ENCODE peak calls at places on chromosomes 2 and 18, in nine cellular contexts. One of them, this sample, is unnamed. For H3K4me1, the result is how much of the 10 kb centered on the place peaks cover.

GRCh38 chr2:239165206-239165831 is 235.5 kb downstream of the HDAC4 start:
- DNase-seq in CD8-positive, alpha-beta memory T cell: no peak
- DNase-seq in thyroid gland: no peak
- DNase-seq in hepatocyte: no peak
- DNase-seq in transverse colon: no peak
- DNase-seq in CD4-positive, CD25-positive, alpha-beta regulatory T cell: no peak
- DNase-seq in colonic mucosa: no peak
- DNase-seq in OCI-LY7: no peak
- DNase-seq in GM23248: no peak
- DNase-seq in this sample: peak

GRCh38 chr2:71313016-71313766 is 18.4 kb upstream of the ZNF638 start:
- DNase-seq in GM23248: peak
- DNase-seq in colonic mucosa: no peak
- DNase-seq in CD8-positive, alpha-beta memory T cell: no peak
- DNase-seq in thyroid gland: no peak
- DNase-seq in OCI-LY7: no peak
- DNase-seq in transverse colon: no peak
- DNase-seq in hepatocyte: no peak
- DNase-seq in CD4-positive, CD25-positive, alpha-beta regulatory T cell: no peak
- DNase-seq in this sample: no peak

GRCh38 chr2:145141981-145142380 is 622.1 kb upstream of the ZEB2 start:
- DNase-seq in CD8-positive, alpha-beta memory T cell: no peak
- DNase-seq in OCI-LY7: no peak
- DNase-seq in thyroid gland: no peak
- DNase-seq in hepatocyte: no peak
- DNase-seq in transverse colon: no peak
- DNase-seq in CD4-positive, CD25-positive, alpha-beta regulatory T cell: no peak
- DNase-seq in GM23248: no peak
- DNase-seq in colonic mucosa: no peak
- DNase-seq in this sample: no peak

GRCh38 chr2:148658807-148659722 is 14.5 kb downstream of the EPC2 start:
- DNase-seq in thyroid gland: no peak
- DNase-seq in CD8-positive, alpha-beta memory T cell: peak
- DNase-seq in hepatocyte: no peak
- DNase-seq in colonic mucosa: no peak
- DNase-seq in CD4-positive, CD25-positive, alpha-beta regulatory T cell: no peak
- DNase-seq in GM23248: peak
- DNase-seq in OCI-LY7: no peak
- DNase-seq in transverse colon: no peak
- DNase-seq in this sample: no peak

GRCh38 chr18:70998490-70998889 is 709.6 kb downstream of the SOCS6 start:
- DNase-seq in hepatocyte: no peak
- DNase-seq in transverse colon: no peak
- DNase-seq in GM23248: no peak
- DNase-seq in colonic mucosa: no peak
- DNase-seq in CD8-positive, alpha-beta memory T cell: no peak
- DNase-seq in CD4-positive, CD25-positive, alpha-beta regulatory T cell: no peak
- DNase-seq in OCI-LY7: no peak
- DNase-seq in thyroid gland: no peak
- DNase-seq in this sample: no peak

GRCh38 chr2:78532762-78533399 is 492.6 kb upstream of the REG3G start:
- DNase-seq in GM23248: no peak
- DNase-seq in thyroid gland: no peak
- DNase-seq in hepatocyte: no peak
- DNase-seq in CD8-positive, alpha-beta memory T cell: no peak
- DNase-seq in transverse colon: no peak
- DNase-seq in CD4-positive, CD25-positive, alpha-beta regulatory T cell: no peak
- DNase-seq in OCI-LY7: no peak
- DNase-seq in colonic mucosa: no peak
- DNase-seq in this sample: no peak

GRCh38 chr2:64857581-64858471 is 131.4 kb upstream of the SLC1A4 start:
- DNase-seq in CD8-positive, alpha-beta memory T cell: no peak
- DNase-seq in colonic mucosa: peak
- DNase-seq in OCI-LY7: no peak
- DNase-seq in thyroid gland: peak
- DNase-seq in transverse colon: no peak
- DNase-seq in GM23248: peak
- DNase-seq in CD4-positive, CD25-positive, alpha-beta regulatory T cell: no peak
- DNase-seq in hepatocyte: peak
- DNase-seq in this sample: peak

GRCh38 chr2:46431481-46432235 is 47.7 kb upstream of the TMEM247 start:
- DNase-seq in CD8-positive, alpha-beta memory T cell: no peak
- DNase-seq in GM23248: peak
- DNase-seq in hepatocyte: no peak
- DNase-seq in thyroid gland: no peak
- DNase-seq in OCI-LY7: no peak
- DNase-seq in colonic mucosa: no peak
- DNase-seq in transverse colon: no peak
- DNase-seq in CD4-positive, CD25-positive, alpha-beta regulatory T cell: no peak
- DNase-seq in this sample: no peak

GRCh38 chr2:72859831-72860262 is 27.4 kb upstream of the SPR start:
- DNase-seq in thyroid gland: peak
- DNase-seq in transverse colon: peak
- DNase-seq in GM23248: peak
- DNase-seq in CD4-positive, CD25-positive, alpha-beta regulatory T cell: peak
- DNase-seq in CD8-positive, alpha-beta memory T cell: peak
- DNase-seq in OCI-LY7: peak
- DNase-seq in hepatocyte: peak
- DNase-seq in colonic mucosa: peak
- DNase-seq in this sample: peak

GRCh38 chr2:121530210-121530562 is 494 bp upstream of the RNU4ATAC start:
- DNase-seq in GM23248: peak
- DNase-seq in OCI-LY7: no peak
- DNase-seq in colonic mucosa: no peak
- DNase-seq in hepatocyte: peak
- DNase-seq in thyroid gland: peak
- DNase-seq in CD4-positive, CD25-positive, alpha-beta regulatory T cell: no peak
- DNase-seq in transverse colon: peak
- DNase-seq in CD8-positive, alpha-beta memory T cell: no peak
- DNase-seq in this sample: peak

GRCh38 chr2:213664817-213665216 is 380.6 kb downstream of the SPAG16 start:
- DNase-seq in transverse colon: no peak
- DNase-seq in CD4-positive, CD25-positive, alpha-beta regulatory T cell: no peak
- DNase-seq in OCI-LY7: no peak
- DNase-seq in CD8-positive, alpha-beta memory T cell: no peak
- DNase-seq in GM23248: no peak
- DNase-seq in colonic mucosa: no peak
- DNase-seq in hepatocyte: no peak
- DNase-seq in thyroid gland: no peak
- DNase-seq in this sample: no peak

GRCh38 chr2:174615951-174616436 is 18.4 kb upstream of the WIPF1 start:
- DNase-seq in colonic mucosa: no peak
- DNase-seq in hepatocyte: no peak
- DNase-seq in OCI-LY7: no peak
- DNase-seq in CD4-positive, CD25-positive, alpha-beta regulatory T cell: no peak
- DNase-seq in CD8-positive, alpha-beta memory T cell: no peak
- DNase-seq in thyroid gland: no peak
- DNase-seq in GM23248: peak
- DNase-seq in transverse colon: no peak
- DNase-seq in this sample: no peak

GRCh38 chr2:241802806-241803318 is 6.1 kb upstream of the NEU4 start:
- DNase-seq in transverse colon: no peak
- DNase-seq in CD8-positive, alpha-beta memory T cell: no peak
- DNase-seq in thyroid gland: no peak
- DNase-seq in OCI-LY7: no peak
- DNase-seq in CD4-positive, CD25-positive, alpha-beta regulatory T cell: no peak
- DNase-seq in hepatocyte: no peak
- DNase-seq in colonic mucosa: peak
- DNase-seq in GM23248: no peak
- DNase-seq in this sample: peak

GRCh38 chr18:73613706-73614340 is 533.8 kb downstream of the FBXO15 start:
- DNase-seq in OCI-LY7: no peak
- DNase-seq in CD8-positive, alpha-beta memory T cell: no peak
- DNase-seq in colonic mucosa: no peak
- DNase-seq in CD4-positive, CD25-positive, alpha-beta regulatory T cell: no peak
- DNase-seq in transverse colon: no peak
- DNase-seq in GM23248: peak
- DNase-seq in thyroid gland: no peak
- DNase-seq in hepatocyte: no peak
- DNase-seq in this sample: no peak

GRCh38 chr2:151357359-151357758 is at the start of gene TNFAIP6:
- DNase-seq in GM23248: peak
- DNase-seq in thyroid gland: no peak
- DNase-seq in OCI-LY7: no peak
- DNase-seq in transverse colon: no peak
- DNase-seq in colonic mucosa: no peak
- DNase-seq in hepatocyte: peak
- DNase-seq in CD4-positive, CD25-positive, alpha-beta regulatory T cell: no peak
- DNase-seq in CD8-positive, alpha-beta memory T cell: no peak
- DNase-seq in this sample: no peak

GRCh38 chr2:64837116-64837704 is 152.0 kb upstream of the SLC1A4 start:
- DNase-seq in OCI-LY7: no peak
- DNase-seq in GM23248: peak
- DNase-seq in CD4-positive, CD25-positive, alpha-beta regulatory T cell: no peak
- DNase-seq in thyroid gland: no peak
- DNase-seq in CD8-positive, alpha-beta memory T cell: no peak
- DNase-seq in transverse colon: no peak
- DNase-seq in hepatocyte: no peak
- DNase-seq in colonic mucosa: no peak
- DNase-seq in this sample: no peak

GRCh38 chr2:190466819-190467444 is 58.8 kb downstream of the MFSD6 start:
- DNase-seq in colonic mucosa: no peak
- DNase-seq in hepatocyte: no peak
- DNase-seq in CD4-positive, CD25-positive, alpha-beta regulatory T cell: no peak
- DNase-seq in GM23248: peak
- DNase-seq in OCI-LY7: no peak
- DNase-seq in CD8-positive, alpha-beta memory T cell: no peak
- DNase-seq in transverse colon: no peak
- DNase-seq in thyroid gland: no peak
- DNase-seq in this sample: no peak

GRCh38 chr2:95061601-95062183 is 36.2 kb downstream of the MAL start:
- DNase-seq in GM23248: no peak
- DNase-seq in colonic mucosa: no peak
- DNase-seq in OCI-LY7: no peak
- DNase-seq in CD8-positive, alpha-beta memory T cell: no peak
- DNase-seq in hepatocyte: no peak
- DNase-seq in CD4-positive, CD25-positive, alpha-beta regulatory T cell: no peak
- DNase-seq in thyroid gland: no peak
- DNase-seq in transverse colon: no peak
- DNase-seq in this sample: no peak

GRCh38 chr2:40412456-40412855 is 39.4 kb downstream of the SLC8A1 start:
- DNase-seq in OCI-LY7: no peak
- DNase-seq in CD8-positive, alpha-beta memory T cell: no peak
- DNase-seq in colonic mucosa: no peak
- DNase-seq in GM23248: peak
- DNase-seq in CD4-positive, CD25-positive, alpha-beta regulatory T cell: no peak
- DNase-seq in thyroid gland: no peak
- DNase-seq in hepatocyte: no peak
- DNase-seq in transverse colon: no peak
- DNase-seq in this sample: no peak

GRCh38 chr18:47448956-47449355 is 197.5 kb upstream of the SKOR2 start:
- DNase-seq in CD4-positive, CD25-positive, alpha-beta regulatory T cell: no peak
- DNase-seq in CD8-positive, alpha-beta memory T cell: no peak
- DNase-seq in thyroid gland: no peak
- DNase-seq in GM23248: no peak
- DNase-seq in transverse colon: no peak
- DNase-seq in colonic mucosa: no peak
- DNase-seq in OCI-LY7: no peak
- DNase-seq in hepatocyte: no peak
- DNase-seq in this sample: no peak

GRCh38 chr18:62744076-62744705 is 28.9 kb downstream of the PHLPP1 start:
- DNase-seq in thyroid gland: peak
- DNase-seq in hepatocyte: no peak
- DNase-seq in OCI-LY7: peak
- DNase-seq in colonic mucosa: no peak
- DNase-seq in CD4-positive, CD25-positive, alpha-beta regulatory T cell: no peak
- DNase-seq in GM23248: peak
- DNase-seq in transverse colon: no peak
- DNase-seq in CD8-positive, alpha-beta memory T cell: no peak
- DNase-seq in this sample: no peak

GRCh38 chr18:77072566-77072965 is 60.0 kb downstream of the MBP start:
- DNase-seq in colonic mucosa: no peak
- DNase-seq in CD8-positive, alpha-beta memory T cell: no peak
- DNase-seq in transverse colon: no peak
- DNase-seq in thyroid gland: no peak
- DNase-seq in OCI-LY7: no peak
- DNase-seq in hepatocyte: no peak
- DNase-seq in CD4-positive, CD25-positive, alpha-beta regulatory T cell: no peak
- DNase-seq in GM23248: no peak
- DNase-seq in this sample: no peak

GRCh38 chr2:10043256-10043905 is at the start of gene KLF11:
- DNase-seq in hepatocyte: peak
- DNase-seq in colonic mucosa: peak
- DNase-seq in OCI-LY7: peak
- DNase-seq in CD8-positive, alpha-beta memory T cell: peak
- DNase-seq in thyroid gland: peak
- DNase-seq in CD4-positive, CD25-positive, alpha-beta regulatory T cell: peak
- DNase-seq in GM23248: peak
- DNase-seq in transverse colon: peak
- DNase-seq in this sample: peak
- H3K4me1 ChIP-seq in hepatocyte: under half
- H3K4me1 ChIP-seq in colonic mucosa: under half
- H3K4me1 ChIP-seq in OCI-LY7: under half
- H3K4me1 ChIP-seq in CD8-positive, alpha-beta memory T cell: under half
- H3K4me1 ChIP-seq in thyroid gland: under half
- H3K4me1 ChIP-seq in CD4-positive, CD25-positive, alpha-beta regulatory T cell: under half
- H3K4me1 ChIP-seq in GM23248: under half
- H3K4me1 ChIP-seq in transverse colon: half or more
- H3K4me1 ChIP-seq in this sample: under half

DNA sequence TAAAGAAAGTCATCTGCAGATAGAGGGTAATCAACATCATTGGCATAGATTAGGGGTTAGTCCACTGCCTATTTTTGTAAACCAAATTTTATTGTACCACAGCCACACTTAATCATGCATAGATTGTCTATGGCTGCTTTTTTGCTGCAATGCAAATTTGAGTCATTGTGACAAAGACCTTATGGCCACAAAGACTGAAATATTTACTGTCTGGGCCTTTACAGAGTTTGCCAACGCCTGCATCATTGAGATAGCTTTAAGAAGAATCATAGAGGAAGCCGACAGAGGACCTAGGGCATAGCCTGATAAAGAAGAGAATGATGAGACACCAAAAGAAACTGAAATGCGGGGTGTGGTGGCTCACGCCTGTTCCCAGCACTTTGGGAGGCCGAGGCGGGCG is 153.3 kb downstream of the MREG start:
- DNase-seq in GM23248: peak
- DNase-seq in OCI-LY7: no peak
- DNase-seq in hepatocyte: no peak
- DNase-seq in thyroid gland: no peak
- DNase-seq in colonic mucosa: no peak
- DNase-seq in CD8-positive, alpha-beta memory T cell: no peak
- DNase-seq in CD4-positive, CD25-positive, alpha-beta regulatory T cell: no peak
- DNase-seq in transverse colon: no peak
- DNase-seq in this sample: no peak
- H3K27ac ChIP-seq in GM23248: peak
- H3K27ac ChIP-seq in OCI-LY7: no peak
- H3K27ac ChIP-seq in hepatocyte: no peak
- H3K27ac ChIP-seq in thyroid gland: no peak
- H3K27ac ChIP-seq in colonic mucosa: no peak
- H3K27ac ChIP-seq in CD8-positive, alpha-beta memory T cell: no peak
- H3K27ac ChIP-seq in CD4-positive, CD25-positive, alpha-beta regulatory T cell: no peak
- H3K27ac ChIP-seq in transverse colon: no peak
- H3K27ac ChIP-seq in this sample: no peak

GRCh38 chr2:124836415-124836814 is 811.3 kb downstream of the CNTNAP5 start:
- DNase-seq in CD8-positive, alpha-beta memory T cell: no peak
- DNase-seq in colonic mucosa: no peak
- DNase-seq in transverse colon: no peak
- DNase-seq in CD4-positive, CD25-positive, alpha-beta regulatory T cell: no peak
- DNase-seq in hepatocyte: no peak
- DNase-seq in thyroid gland: no peak
- DNase-seq in GM23248: no peak
- DNase-seq in OCI-LY7: no peak
- DNase-seq in this sample: no peak
- H3K4me1 ChIP-seq in CD8-positive, alpha-beta memory T cell: under half
- H3K4me1 ChIP-seq in colonic mucosa: under half
- H3K4me1 ChIP-seq in transverse colon: under half
- H3K4me1 ChIP-seq in CD4-positive, CD25-positive, alpha-beta regulatory T cell: under half
- H3K4me1 ChIP-seq in hepatocyte: under half
- H3K4me1 ChIP-seq in thyroid gland: under half
- H3K4me1 ChIP-seq in GM23248: under half
- H3K4me1 ChIP-seq in OCI-LY7: under half
- H3K4me1 ChIP-seq in this sample: under half

GRCh38 chr2:6955523-6956136 is 38.4 kb downstream of the RNF144A start:
- DNase-seq in CD4-positive, CD25-positive, alpha-beta regulatory T cell: no peak
- DNase-seq in transverse colon: no peak
- DNase-seq in CD8-positive, alpha-beta memory T cell: no peak
- DNase-seq in thyroid gland: no peak
- DNase-seq in OCI-LY7: no peak
- DNase-seq in colonic mucosa: no peak
- DNase-seq in GM23248: peak
- DNase-seq in hepatocyte: no peak
- DNase-seq in this sample: no peak
- H3K27ac ChIP-seq in CD4-positive, CD25-positive, alpha-beta regulatory T cell: no peak
- H3K27ac ChIP-seq in transverse colon: no peak
- H3K27ac ChIP-seq in CD8-positive, alpha-beta memory T cell: no peak
- H3K27ac ChIP-seq in thyroid gland: peak
- H3K27ac ChIP-seq in OCI-LY7: no peak
- H3K27ac ChIP-seq in colonic mucosa: no peak
- H3K27ac ChIP-seq in GM23248: no peak
- H3K27ac ChIP-seq in hepatocyte: no peak
- H3K27ac ChIP-seq in this sample: no peak

This sample was measured in pancreas.